ENCODE peak calls at places on chromosomes 12 and 14, in nine cellular contexts. K is MM.1S, E is cardiac muscle cell, R is AG04449, U is fibroblast of lung, S is skeletal muscle cell, X is psoas muscle, V is GM06990, Y is astrocyte of the cerebellum. G is an unnamed sample.

GRCh38 chr12:94266796-94267529 is 118.6 kb downstream of the PLXNC1 start:
- DNase-seq in K (no peak), E (no peak), R (peak; percentile 80), U (peak; percentile 27), S (peak; percentile 72), X (no peak), V (no peak), Y (peak; percentile 46), G (no peak)

GRCh38 chr14:63286071-63286470 is 32.7 kb downstream of the GPHB5 start:
- DNase-seq in K (no peak), E (no peak), R (no peak), U (no peak), S (no peak), X (no peak), V (no peak), Y (no peak), G (no peak)

GRCh38 chr14:73719791-73720190 is 5.6 kb upstream of the PNMA1 start:
- DNase-seq in K (no peak), E (no peak), R (no peak), U (no peak), S (no peak), X (no peak), V (no peak), Y (no peak), G (no peak)

GRCh38 chr14:61511558-61511924 is 183.8 kb upstream of the HIF1A start:
- DNase-seq in K (no peak), E (no peak), R (no peak), U (no peak), S (no peak), X (peak; percentile 19), V (no peak), Y (no peak), G (no peak)

GRCh38 chr14:95460647-95461478 is 55.6 kb downstream of the SYNE3 start:
- DNase-seq in K (no peak), E (peak; percentile 11), R (peak; percentile 52), U (peak; percentile 80), S (no peak), X (peak; percentile 43), V (no peak), Y (peak; percentile 35), G (peak; percentile 89)

GRCh38 chr14:78904094-78904493 is 733.9 kb downstream of the NRXN3 start:
- DNase-seq in K (no peak), E (no peak), R (no peak), U (no peak), S (no peak), X (no peak), V (no peak), Y (no peak), G (no peak)

GRCh38 chr14:71536927-71537772 is 395.1 kb upstream of the RGS6 start:
- DNase-seq in K (no peak), E (no peak), R (no peak), U (no peak), S (no peak), X (no peak), V (no peak), Y (no peak), G (no peak)

GRCh38 chr14:56487090-56487667 is 92.4 kb upstream of the TMEM260 start:
- DNase-seq in K (no peak), E (no peak), R (no peak), U (peak; percentile 22), S (no peak), X (no peak), V (no peak), Y (peak; percentile 4), G (no peak)

GRCh38 chr14:64438181-64438839 is 27.0 kb upstream of the AKAP5 start:
- DNase-seq in K (no peak), E (no peak), R (peak; percentile 90), U (peak; percentile 95), S (peak; percentile 65), X (no peak), V (no peak), Y (peak; percentile 97), G (peak; percentile 95)

GRCh38 chr14:67461341-67461985 is 27.1 kb downstream of the TMEM229B start:
- DNase-seq in K (no peak), E (no peak), R (no peak), U (no peak), S (peak; percentile 14), X (no peak), V (no peak), Y (no peak), G (peak; percentile 23)

GRCh38 chr14:54108481-54109471 is 152.2 kb upstream of the BMP4 start:
- DNase-seq in K (no peak), E (no peak), R (peak; percentile 44), U (peak; percentile 98), S (peak; percentile 31), X (no peak), V (no peak), Y (peak; percentile 97), G (peak; percentile 49)

GRCh38 chr14:34407951-34408350 is 54.1 kb downstream of the SPTSSA start:
- DNase-seq in K (no peak), E (no peak), R (no peak), U (no peak), S (no peak), X (no peak), V (no peak), Y (no peak), G (no peak)

GRCh38 chr14:76647699-76648298 is 113.5 kb upstream of the VASH1 start:
- DNase-seq in K (peak; percentile 36), E (peak; percentile 78), R (no peak), U (peak; percentile 40), S (peak; percentile 10), X (no peak), V (no peak), Y (peak; percentile 28), G (peak; percentile 7)

GRCh38 chr12:124498178-124498869 is 69.1 kb downstream of the NCOR2 start:
- DNase-seq in K (no peak), E (no peak), R (no peak), U (peak; percentile 83), S (no peak), X (no peak), V (no peak), Y (peak; percentile 83), G (no peak)

GRCh38 chr14:51849095-51849494 is 11.3 kb upstream of the GNG2 start:
- DNase-seq in K (no peak), E (no peak), R (no peak), U (peak; percentile 37), S (no peak), X (no peak), V (peak; percentile 50), Y (no peak), G (no peak)

DNA sequence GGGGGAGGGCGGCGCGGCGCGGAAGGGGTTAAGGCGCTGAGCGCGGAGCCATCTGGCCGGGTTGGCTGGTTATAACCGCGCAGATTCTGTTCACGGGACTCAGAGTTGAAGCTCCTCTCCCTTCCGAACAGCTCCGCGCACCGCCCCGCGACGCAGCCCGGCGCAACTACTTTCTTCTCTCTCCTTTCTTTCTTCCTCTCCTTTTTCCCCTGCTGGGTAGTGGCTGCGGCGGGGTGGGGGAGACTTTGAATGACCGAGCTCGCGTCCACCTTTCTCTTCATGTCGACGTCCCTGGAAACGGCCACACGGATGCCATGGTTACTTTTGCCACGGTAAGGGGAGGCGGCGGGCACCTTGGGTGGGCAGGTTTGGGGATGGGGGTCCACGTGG is at the start of gene NTF3:
- DNase-seq in K (no peak), E (peak; percentile 72), R (no peak), U (peak; percentile 43), S (no peak), X (no peak), V (no peak), Y (no peak), G (no peak)
- H3K4me3 ChIP-seq in K (peak within 1 kb of the TSS; percentile 46), E (peak within 1 kb of the TSS; percentile 58), R (peak within 1 kb of the TSS; percentile 81), U (peak within 1 kb of the TSS; percentile 79), S (peak within 1 kb of the TSS; percentile 44), X (peak within 1 kb of the TSS; percentile 63), V (no peak within 1 kb of the TSS), Y (peak within 1 kb of the TSS; percentile 52), G (peak within 1 kb of the TSS; percentile 59)

GRCh38 chr14:23915559-23915958 is 38.0 kb upstream of the DHRS4 start:
- DNase-seq in K (no peak), E (no peak), R (no peak), U (no peak), S (no peak), X (no peak), V (no peak), Y (no peak), G (no peak)

GRCh38 chr14:23910876-23911210 is 42.7 kb upstream of the DHRS4 start:
- DNase-seq in K (no peak), E (no peak), R (no peak), U (no peak), S (no peak), X (no peak), V (no peak), Y (no peak), G (no peak)

GRCh38 chr14:23916038-23916437 is 37.5 kb upstream of the DHRS4 start:
- DNase-seq in K (no peak), E (no peak), R (no peak), U (no peak), S (no peak), X (no peak), V (no peak), Y (no peak), G (no peak)

GRCh38 chr14:23910081-23910875 is 43.3 kb upstream of the DHRS4 start:
- DNase-seq in K (no peak), E (peak; percentile 76), R (peak; percentile 33), U (peak; percentile 23), S (no peak), X (no peak), V (no peak), Y (peak; percentile 18), G (no peak)
- H3K4me3 ChIP-seq in K (no peak overlapping the region), E (no peak overlapping the region), R (no peak overlapping the region), U (no peak overlapping the region), S (no peak overlapping the region), X (no peak overlapping the region), V (no peak overlapping the region), Y (no peak overlapping the region), G (no peak overlapping the region)

GRCh38 chr12:115354476-115354890 is 670.5 kb upstream of the TBX3 start:
- DNase-seq in K (peak; percentile 7), E (no peak), R (no peak), U (no peak), S (no peak), X (no peak), V (no peak), Y (no peak), G (no peak)
- H3K4me3 ChIP-seq in K (peak overlapping the region; percentile 20), E (no peak overlapping the region), R (peak overlapping the region; percentile 61), U (peak overlapping the region; percentile 64), S (peak overlapping the region; percentile 42), X (no peak overlapping the region), V (peak overlapping the region; percentile 63), Y (peak overlapping the region; percentile 39), G (peak overlapping the region; percentile 38)

DNA sequence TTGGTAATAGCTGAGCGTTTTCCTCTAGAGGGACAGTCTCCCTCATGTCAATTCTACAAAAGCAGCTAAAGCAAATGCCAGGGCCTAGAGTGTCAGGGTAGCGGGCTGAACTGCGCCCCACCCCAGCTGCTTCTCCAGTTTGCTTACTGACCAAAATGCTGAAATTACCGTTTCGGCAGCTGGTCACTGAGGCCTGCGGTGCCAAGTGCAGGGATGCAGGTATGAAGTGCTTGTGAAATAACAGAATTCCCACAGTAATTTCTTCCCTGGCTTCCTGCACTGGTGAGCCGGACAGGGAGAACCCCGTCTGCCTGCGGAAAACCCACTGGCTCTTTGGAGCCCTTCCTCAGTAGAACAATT is 19.1 kb downstream of the PSMC1 start:
- DNase-seq in K (no peak), E (no peak), R (no peak), U (no peak), S (no peak), X (no peak), V (no peak), Y (no peak), G (no peak)
- H3K4me3 ChIP-seq in K (no peak overlapping the region), E (no peak overlapping the region), R (no peak overlapping the region), U (no peak overlapping the region), S (no peak overlapping the region), X (no peak overlapping the region), V (no peak overlapping the region), Y (no peak overlapping the region), G (no peak overlapping the region)